ENCODE peak calls at places on chromosomes 11 and 22, in five cellular contexts. S, N, Y, F and H are unnamed samples. For H3K36me3 and H3K4me1, the result is how much of the 10 kb centered on the place peaks cover.

GRCh38 chr22:32202539-32203180 is 2.2 kb downstream of the RFPL2 start:
- DNase-seq in N (peak), S (peak), Y (peak), F (no peak), H (peak)

GRCh38 chr11:19980957-19981669 is 179.2 kb downstream of the DBX1 start:
- DNase-seq in Y (peak), S (no peak), N (no peak), F (no peak), H (no peak)

GRCh38 chr11:67354314-67355022 is 1.1 kb upstream of the POLD4 start:
- DNase-seq in Y (peak), N (peak), S (peak), F (no peak), H (no peak)

GRCh38 chr22:29205598-29206371 is at the start of gene EMID1:
- DNase-seq in F (peak), S (peak), Y (peak), N (peak), H (peak)

GRCh38 chr22:47065756-47066615 is 303.5 kb downstream of the TBC1D22A start:
- DNase-seq in N (no peak), Y (no peak), S (no peak), F (no peak), H (no peak)

GRCh38 chr22:49975543-49976389 is 15.2 kb downstream of the PIM3 start:
- DNase-seq in N (peak), S (peak), Y (peak), F (no peak), H (peak)

GRCh38 chr11:1435820-1436467 is 46.2 kb downstream of the BRSK2 start:
- DNase-seq in F (no peak), S (no peak), Y (no peak), N (no peak), H (no peak)

GRCh38 chr11:103736986-103737622 is 299.3 kb upstream of the DDI1 start:
- DNase-seq in F (no peak), Y (no peak), N (no peak), S (no peak), H (no peak)

GRCh38 chr11:45385423-45385822 is 99.3 kb upstream of the SYT13 start:
- DNase-seq in N (no peak), F (no peak), Y (no peak), S (no peak), H (no peak)

GRCh38 chr22:22050141-22050775 is 67.7 kb upstream of the TOP3B start:
- DNase-seq in Y (no peak), N (no peak), S (no peak), F (no peak), H (no peak)

GRCh38 chr11:23959466-23959865 is 537.4 kb upstream of the LUZP2 start:
- DNase-seq in N (no peak), Y (no peak), F (no peak), S (no peak), H (no peak)

GRCh38 chr22:24413271-24413670 is 14.1 kb upstream of the ADORA2A start:
- DNase-seq in F (no peak), S (no peak), Y (no peak), N (no peak), H (no peak)

GRCh38 chr11:128497057-128497957 is 90.1 kb downstream of the ETS1 start:
- DNase-seq in N (no peak), Y (no peak), S (no peak), F (no peak), H (no peak)
- H3K4me3 ChIP-seq in N (peak), Y (no peak), S (no peak), F (peak), H (no peak)

DNA sequence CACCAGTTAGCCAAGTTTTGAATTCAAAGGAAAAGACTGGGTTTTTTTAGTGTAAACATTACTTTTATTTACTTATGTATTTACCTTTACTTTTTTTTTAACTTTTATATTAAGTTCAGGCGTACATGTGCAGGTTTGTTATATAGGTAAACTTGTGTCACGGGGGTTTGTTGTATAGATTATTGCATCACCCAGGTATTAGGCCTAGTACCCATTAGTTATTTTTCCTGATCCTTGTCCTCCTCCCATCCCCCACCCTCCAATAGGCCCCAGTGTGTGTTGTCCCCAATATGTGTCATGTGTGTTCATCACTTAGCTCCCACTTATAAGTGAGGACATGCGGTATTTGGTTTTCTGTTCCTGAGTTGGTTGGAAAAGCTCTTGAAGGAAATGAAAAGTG is 20.6 kb downstream of the ZW10 start:
- DNase-seq in Y (no peak), S (no peak), F (no peak), N (no peak), H (no peak)
- H3K36me3 ChIP-seq in Y (under half), S (under half), F (under half), N (half or more), H (under half)

DNA sequence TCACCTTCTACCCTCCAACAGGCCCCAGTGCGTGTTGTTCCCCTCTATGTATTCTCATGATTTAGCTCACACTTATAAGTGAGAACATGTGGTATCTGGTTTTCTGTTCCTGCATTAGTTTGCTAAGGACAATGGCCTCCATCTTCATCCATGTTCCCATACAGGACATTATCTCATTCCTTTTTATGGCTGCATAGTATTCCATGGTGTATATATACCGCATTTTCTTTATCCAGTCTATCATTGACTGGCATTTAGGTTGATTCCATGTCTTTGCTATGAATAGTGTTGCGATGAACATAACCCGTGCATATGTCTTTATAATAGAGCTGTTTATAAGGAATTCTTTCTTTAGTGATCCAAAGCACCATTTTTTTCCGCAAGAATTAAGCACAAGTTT is 28.5 kb upstream of the TLCD5 start:
- DNase-seq in Y (no peak), N (no peak), F (no peak), S (no peak), H (no peak)
- H3K4me1 ChIP-seq in Y (under half), N (under half), F (under half), S (under half), H (under half)

DNA sequence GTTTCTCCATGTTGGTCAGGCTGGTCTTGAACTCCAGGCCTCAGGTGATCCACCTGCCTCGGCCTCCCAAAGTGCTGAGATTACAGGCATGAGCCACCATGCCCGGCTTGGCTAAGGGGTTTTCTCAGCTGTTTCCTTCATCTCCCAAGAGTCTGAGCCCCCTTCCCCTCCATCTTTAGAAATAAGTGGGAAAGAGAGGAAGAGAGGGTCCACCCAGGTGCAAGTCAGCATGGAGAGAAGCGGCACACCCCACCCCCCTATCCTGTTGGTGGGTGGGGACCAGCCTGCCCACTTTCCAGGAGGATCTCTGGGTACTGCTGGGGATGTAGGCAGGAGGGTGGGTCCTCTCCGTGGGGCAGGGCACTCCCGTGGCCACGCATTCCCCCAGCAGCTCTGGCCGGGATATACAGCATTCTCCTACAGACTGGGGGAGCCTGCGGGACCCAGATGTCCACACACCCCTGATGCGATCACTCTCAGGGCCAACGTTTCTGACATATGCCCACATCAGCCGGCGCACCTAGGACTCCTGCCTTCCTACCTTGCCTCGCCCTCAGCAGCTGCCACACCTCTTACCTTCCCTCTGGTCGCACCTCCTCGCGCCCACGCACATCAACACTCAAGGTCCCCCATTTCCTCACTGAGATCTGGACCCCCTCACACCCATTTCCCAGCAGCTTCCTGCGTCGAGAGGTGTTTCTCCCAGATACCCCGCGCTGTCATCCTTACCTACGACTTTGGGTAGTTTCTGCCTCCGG is 8.9 kb downstream of the SCARF2 start:
- DNase-seq in S (no peak), F (no peak), N (no peak), Y (no peak), H (no peak)
- H3K4me3 ChIP-seq in S (peak), F (peak), N (no peak), Y (peak), H (no peak)

GRCh38 chr22:37288521-37288920 is 6.2 kb downstream of the CYTH4 start:
- DNase-seq in N (no peak), Y (no peak), S (no peak), F (no peak), H (no peak)

GRCh38 chr22:37290737-37291136 is 8.4 kb downstream of the CYTH4 start:
- DNase-seq in F (no peak), S (no peak), Y (no peak), N (no peak), H (no peak)

GRCh38 chr22:37287550-37287951 is 5.2 kb downstream of the CYTH4 start:
- DNase-seq in Y (no peak), F (no peak), S (no peak), N (no peak), H (no peak)

GRCh38 chr22:37291559-37292298 is 9.4 kb downstream of the CYTH4 start:
- DNase-seq in Y (no peak), F (no peak), N (no peak), S (no peak), H (no peak)

DNA sequence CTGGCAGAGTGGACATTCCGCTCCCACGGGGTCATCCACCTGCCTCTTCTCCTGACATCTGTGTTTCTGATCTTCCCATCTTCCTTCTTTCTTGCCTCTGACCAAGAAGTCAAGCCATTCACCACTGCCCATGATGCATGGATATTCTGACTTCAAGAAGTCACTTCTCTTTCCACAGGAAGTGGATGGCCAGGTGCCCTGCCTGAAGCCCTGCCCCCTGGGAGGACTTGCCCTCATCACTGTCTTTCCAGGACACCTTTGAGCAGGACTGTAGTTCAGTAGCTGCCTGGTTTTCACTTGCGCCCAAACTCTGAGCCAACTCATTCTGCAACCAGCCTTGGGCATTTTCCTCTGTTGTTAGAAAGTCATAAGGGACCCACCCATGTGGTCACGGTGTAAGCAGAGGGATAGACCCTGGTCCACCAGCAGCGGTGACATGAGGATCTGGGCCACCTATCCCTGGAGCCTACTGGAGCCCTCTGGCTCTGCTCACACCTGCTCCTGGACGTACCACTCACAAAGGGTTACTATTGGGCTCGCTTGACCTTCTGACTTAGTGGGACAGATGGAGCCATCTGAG is 6.9 kb downstream of the CYTH4 start:
- DNase-seq in F (no peak), Y (no peak), S (no peak), N (no peak), H (no peak)
- H3K36me3 ChIP-seq in F (half or more), Y (under half), S (under half), N (under half), H (under half)

DNA sequence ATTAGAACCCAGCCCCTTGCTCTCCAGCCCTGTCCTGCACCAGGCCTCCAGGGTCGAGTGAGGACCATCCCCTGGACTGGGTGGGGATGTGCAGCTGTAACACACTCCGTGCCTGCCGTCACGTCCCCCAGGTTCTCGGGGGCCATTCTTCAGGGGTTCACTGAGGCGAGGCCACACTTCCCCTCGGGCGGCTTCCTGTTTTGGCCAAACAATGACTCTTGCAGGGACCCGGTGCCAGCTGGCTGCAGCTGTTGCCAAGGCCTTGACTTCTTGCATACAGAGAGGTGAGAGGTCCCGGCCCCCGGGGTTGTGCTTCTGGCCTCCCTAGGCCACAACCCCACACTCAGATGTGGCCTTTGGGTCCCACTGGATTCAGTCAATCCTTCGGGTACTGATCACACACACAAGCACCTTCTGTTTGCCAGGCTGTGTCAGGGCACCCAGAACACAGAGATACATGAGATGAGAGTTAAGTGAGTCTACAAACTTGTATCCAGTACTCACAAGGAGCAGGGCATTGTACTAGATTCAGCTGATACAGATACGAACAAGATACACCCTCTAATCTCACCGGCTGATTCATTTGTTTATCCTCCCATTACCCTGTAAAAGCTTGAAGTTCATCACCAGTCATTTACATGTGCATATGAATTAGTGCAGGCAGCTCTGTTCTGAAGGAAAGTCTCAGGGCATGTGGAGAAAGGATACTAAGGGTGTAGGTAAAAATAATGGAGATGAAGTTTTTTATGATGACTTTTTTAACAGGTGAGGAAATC is 32.9 kb downstream of the LRRC32 start:
- DNase-seq in S (peak), Y (no peak), N (no peak), F (no peak), H (no peak)
- H3K4me1 ChIP-seq in S (under half), Y (under half), N (under half), F (under half), H (under half)

DNA sequence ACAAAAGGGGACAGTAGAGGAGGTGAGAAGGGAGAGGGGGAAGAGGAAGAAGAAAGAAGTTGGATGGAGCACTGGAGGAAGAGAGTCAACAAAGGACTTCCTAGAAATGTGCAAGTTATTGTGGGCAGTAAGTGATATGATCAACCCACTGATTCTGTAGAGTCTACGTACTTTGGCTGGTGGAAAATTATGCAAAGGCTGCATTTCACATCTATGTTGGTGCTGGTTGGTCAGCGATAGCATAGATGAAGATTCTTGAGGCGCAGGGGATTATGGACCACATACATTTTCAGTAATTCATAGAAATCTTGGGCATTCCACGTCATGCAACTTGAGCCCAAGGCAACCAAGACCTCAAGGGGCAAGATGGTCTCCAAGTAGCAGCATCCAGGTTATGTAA is 12.6 kb upstream of the BIRC3 start:
- DNase-seq in N (no peak), S (no peak), Y (no peak), F (no peak), H (no peak)
- H3K4me3 ChIP-seq in N (no peak), S (no peak), Y (no peak), F (no peak), H (no peak)